ENCODE peak calls at places on chromosomes 13 and 19, in six cellular contexts. M, Y, G, H, D and U are unnamed samples.
A peak's percentile ranks its signal among the peaks of the same experiment; 100 is the strongest.

GRCh38 chr19:19276386-19276785 is 3.3 kb upstream of the TM6SF2 start:
- DNase-seq in M (no peak), Y (no peak), G (no peak), H (no peak), D (no peak), U (no peak)

GRCh38 chr19:15180451-15181390 is 20.1 kb downstream of the NOTCH3 start:
- DNase-seq in M (peak; percentile 75), Y (no peak), G (peak; percentile 75), H (no peak), D (peak; percentile 94), U (no peak)

GRCh38 chr13:99275093-99275469 is 16.9 kb upstream of the GPR18 start:
- DNase-seq in M (no peak), Y (peak; percentile 92), G (no peak), H (peak; percentile 35), D (no peak), U (peak; percentile 18)

GRCh38 chr19:14425696-14426138 is 6.6 kb upstream of the DDX39A start:
- DNase-seq in M (no peak), Y (no peak), G (no peak), H (no peak), D (no peak), U (no peak)

GRCh38 chr19:8213827-8214672 is 4.9 kb downstream of the CERS4 start:
- DNase-seq in M (no peak), Y (no peak), G (no peak), H (no peak), D (no peak), U (no peak)

GRCh38 chr13:43529796-43530195 is 257.0 kb downstream of the ENOX1 start:
- DNase-seq in M (no peak), Y (no peak), G (no peak), H (no peak), D (no peak), U (no peak)

GRCh38 chr19:14333101-14333871 is 48.0 kb upstream of the ADGRE5 start:
- DNase-seq in M (no peak), Y (no peak), G (no peak), H (no peak), D (peak; percentile 77), U (no peak)

GRCh38 chr19:588093-588742 is 1.5 kb upstream of the HCN2 start:
- DNase-seq in M (peak; percentile 94), Y (peak; percentile 55), G (peak; percentile 97), H (peak; percentile 58), D (peak; percentile 96), U (peak; percentile 69)

GRCh38 chr13:39148513-39148961 is 110.3 kb downstream of the NHLRC3 start:
- DNase-seq in M (no peak), Y (peak; percentile 94), G (peak; percentile 90), H (peak; percentile 77), D (peak; percentile 68), U (peak; percentile 71)

GRCh38 chr19:9500796-9501195 is 2.4 kb upstream of the ZNF560 start:
- DNase-seq in M (no peak), Y (no peak), G (no peak), H (no peak), D (no peak), U (no peak)

GRCh38 chr13:73036566-73036965 is 22.2 kb upstream of the KLF5 start:
- DNase-seq in M (no peak), Y (no peak), G (no peak), H (no peak), D (no peak), U (no peak)

GRCh38 chr13:100069278-100069677 is 19.6 kb upstream of the PCCA start:
- DNase-seq in M (no peak), Y (no peak), G (no peak), H (no peak), D (no peak), U (no peak)

GRCh38 chr19:45515081-45515624 is 7.9 kb downstream of the VASP start:
- DNase-seq in M (no peak), Y (no peak), G (no peak), H (no peak), D (no peak), U (no peak)

GRCh38 chr13:78323848-78324247 is 279.5 kb downstream of the POU4F1 start:
- DNase-seq in M (no peak), Y (no peak), G (no peak), H (no peak), D (no peak), U (no peak)

GRCh38 chr19:37778613-37779138 is 710 bp downstream of the ZNF573 start:
- DNase-seq in M (no peak), Y (no peak), G (peak; percentile 25), H (peak; percentile 0), D (peak; percentile 54), U (no peak)

GRCh38 chr19:18117692-18118378 is 20.3 kb downstream of the MAST3 start:
- DNase-seq in M (peak; percentile 92), Y (peak; percentile 39), G (peak; percentile 87), H (peak; percentile 71), D (peak; percentile 98), U (peak; percentile 68)

GRCh38 chr19:18086590-18087138 is at the start of gene IL12RB1:
- DNase-seq in M (no peak), Y (no peak), G (no peak), H (no peak), D (no peak), U (no peak)